ENCODE peak calls at places on chromosomes 5 and 9, in seven cellular contexts. X is esophagus squamous epithelium; T is mesendoderm; W is PC-9; P is CD8-positive, alpha-beta T cell; K is sigmoid colon; Q is lower lobe of right lung. H is an unnamed sample.
A peak's percentile ranks its signal among the peaks of the same experiment; 100 is the strongest.

GRCh38 chr5:79959407-79959806 is 31.7 kb downstream of the MTX3 start:
- DNase-seq in W (no peak), K (no peak), T (no peak), P (no peak), Q (no peak), X (no peak), H (no peak)

GRCh38 chr5:142182840-142183239 is 74.3 kb downstream of the NDFIP1 start:
- DNase-seq in K (peak; percentile 24), P (no peak), X (no peak), T (no peak), W (no peak), Q (no peak), H (no peak)

GRCh38 chr9:129487658-129488483 is 133.0 kb downstream of the C9orf50 start:
- DNase-seq in X (no peak), P (no peak), Q (peak; percentile 71), K (peak; percentile 91), T (no peak), W (no peak), H (peak; percentile 51)

GRCh38 chr5:137573376-137573775 is 74.2 kb upstream of the SPOCK1 start:
- DNase-seq in P (no peak), X (no peak), K (no peak), T (no peak), Q (no peak), W (no peak), H (no peak)

GRCh38 chr5:61866930-61867329 is 439.1 kb upstream of the KIF2A start:
- DNase-seq in Q (no peak), K (no peak), X (no peak), P (no peak), T (no peak), W (no peak), H (no peak)

GRCh38 chr5:100901851-100902341 is 1.2 kb downstream of the ST8SIA4 start:
- DNase-seq in K (peak; percentile 60), X (peak; percentile 9), W (peak; percentile 9), T (peak; percentile 84), P (peak; percentile 64), Q (peak; percentile 52), H (no peak)

GRCh38 chr9:118230319-118230718 is 526.1 kb downstream of the TLR4 start:
- DNase-seq in Q (no peak), X (no peak), K (no peak), T (peak; percentile 26), W (no peak), P (no peak), H (no peak)

GRCh38 chr9:96317335-96317980 is 15.5 kb upstream of the HSD17B3 start:
- DNase-seq in Q (peak; percentile 61), T (peak; percentile 72), X (no peak), P (peak; percentile 66), W (peak; percentile 34), K (peak; percentile 70), H (no peak)

GRCh38 chr9:120383999-120384924 is 195.7 kb downstream of the CDK5RAP2 start:
- DNase-seq in Q (no peak), T (no peak), W (no peak), X (no peak), K (peak; percentile 52), P (no peak), H (no peak)

GRCh38 chr5:177495243-177496060 is 2.0 kb downstream of the PDLIM7 start:
- DNase-seq in K (peak; percentile 95), W (peak; percentile 81), T (peak; percentile 96), P (no peak), X (no peak), Q (no peak), H (peak; percentile 76)

GRCh38 chr5:52759381-52759780 is 28.3 kb upstream of the ITGA1 start:
- DNase-seq in W (no peak), X (no peak), K (no peak), T (no peak), Q (no peak), P (no peak), H (no peak)

GRCh38 chr9:136572003-136572595 is 26.3 kb upstream of the NOTCH1 start:
- DNase-seq in T (peak; percentile 99), W (peak; percentile 92), Q (no peak), X (no peak), K (no peak), P (no peak), H (no peak)

GRCh38 chr5:172123269-172123692 is 64.7 kb downstream of the STK10 start:
- DNase-seq in X (no peak), Q (no peak), P (no peak), W (peak; percentile 24), T (peak; percentile 72), K (no peak), H (no peak)
- H3K36me3 ChIP-seq in X (peaks cover 19% of the 10 kb centered on the region), Q (peaks cover 17% of the 10 kb centered on the region), P (peaks cover 47% of the 10 kb centered on the region), W (no peaks in the 10 kb centered on the region), T (no peaks in the 10 kb centered on the region), K (no peaks in the 10 kb centered on the region), H (no peaks in the 10 kb centered on the region)

DNA sequence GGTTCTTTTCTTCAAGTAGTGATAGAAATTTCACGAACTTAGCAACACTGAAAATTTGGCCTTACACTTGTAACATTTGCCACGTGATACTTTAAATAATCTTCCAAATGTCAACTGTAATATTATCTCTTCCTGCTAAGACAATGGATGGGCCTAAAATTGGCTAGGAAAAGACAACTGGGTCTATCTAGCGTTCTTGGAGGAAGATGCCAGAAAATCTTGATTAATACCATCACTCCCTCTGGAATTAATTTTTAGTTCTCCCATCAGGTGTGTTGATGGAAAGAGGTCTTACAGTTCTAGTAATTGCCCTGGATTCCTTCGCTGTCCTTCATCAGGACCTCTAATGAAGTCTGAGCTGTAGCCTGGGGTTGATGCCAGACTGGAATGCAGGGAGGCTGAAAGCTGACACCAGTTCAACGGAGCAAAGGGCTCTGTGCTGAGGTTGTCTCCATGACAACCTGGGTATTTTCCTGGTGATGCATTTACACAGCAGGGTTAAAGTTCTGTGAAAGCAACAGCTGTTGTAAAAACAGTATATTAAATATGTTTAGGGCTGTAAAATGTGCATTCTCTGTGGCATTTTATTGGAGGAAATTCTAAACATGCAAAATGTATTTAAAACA is 92.3 kb downstream of the GAS1 start:
- DNase-seq in K (no peak), Q (no peak), X (no peak), W (peak; percentile 8), T (peak; percentile 97), P (no peak), H (no peak)
- H3K4me1 ChIP-seq in K (no peaks in the 10 kb centered on the region), Q (no peaks in the 10 kb centered on the region), X (no peaks in the 10 kb centered on the region), W (peaks cover 4% of the 10 kb centered on the region), T (no peaks in the 10 kb centered on the region), P (no peaks in the 10 kb centered on the region), H (no peaks in the 10 kb centered on the region)

DNA sequence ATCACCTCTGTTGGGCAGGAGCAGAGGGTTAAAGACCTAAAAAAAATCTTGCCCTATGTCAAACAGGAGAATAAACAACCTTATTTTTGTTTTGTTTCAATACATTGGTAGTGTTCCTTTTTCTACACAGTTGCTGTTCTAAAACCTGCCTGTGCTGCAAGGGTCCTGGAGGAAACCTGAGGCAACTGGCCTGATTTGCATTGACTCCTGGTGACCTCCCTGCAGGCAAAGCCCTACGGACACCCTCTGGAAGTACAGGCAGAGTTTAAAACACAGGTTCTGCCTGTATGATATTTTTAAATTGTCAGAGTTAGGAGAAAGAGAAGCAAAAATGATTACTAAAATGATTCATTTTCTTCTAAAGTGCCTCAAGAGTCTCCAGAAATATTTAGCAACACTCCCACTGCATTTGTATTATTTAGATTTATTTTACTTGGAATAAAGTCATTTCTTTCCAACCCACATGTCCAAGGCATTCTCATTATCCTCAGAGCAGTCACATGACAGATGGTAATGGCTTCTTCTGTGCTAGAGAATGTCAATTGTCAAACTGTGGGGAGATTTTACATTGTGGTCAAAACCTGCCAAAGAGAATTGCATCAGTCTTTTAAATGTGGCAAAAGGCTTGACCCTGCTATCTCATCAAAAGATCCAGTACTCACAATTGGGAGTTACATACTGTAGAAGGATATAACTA is 559.6 kb downstream of the CETN3 start:
- DNase-seq in X (no peak), Q (no peak), W (no peak), T (peak; percentile 45), P (no peak), K (no peak), H (no peak)
- H3K27ac ChIP-seq in X (no peak overlapping the region), Q (no peak overlapping the region), W (no peak overlapping the region), T (no peak overlapping the region), P (no peak overlapping the region), K (no peak overlapping the region), H (no peak overlapping the region)

GRCh38 chr9:734831-735511 is 106.5 kb upstream of the DMRT1 start:
- DNase-seq in W (no peak), P (no peak), Q (no peak), K (peak; percentile 84), X (no peak), T (no peak), H (no peak)
- H3K36me3 ChIP-seq in W (no peaks in the 10 kb centered on the region), P (peaks cover 3% of the 10 kb centered on the region), Q (peaks cover 35% of the 10 kb centered on the region), K (peaks cover 28% of the 10 kb centered on the region), X (peaks cover 96% of the 10 kb centered on the region), T (peaks cover 7% of the 10 kb centered on the region), H (peaks cover 63% of the 10 kb centered on the region)

GRCh38 chr9:134320195-134320885 is 5.9 kb upstream of the RXRA start:
- DNase-seq in X (no peak), Q (peak; percentile 39), P (peak; percentile 32), T (peak; percentile 37), K (peak; percentile 54), W (no peak), H (no peak)
- H3K4me1 ChIP-seq in X (peaks cover 15% of the 10 kb centered on the region), Q (peaks cover 14% of the 10 kb centered on the region), P (peaks cover 5% of the 10 kb centered on the region), T (peaks cover 1% of the 10 kb centered on the region), K (peaks cover 53% of the 10 kb centered on the region), W (peaks cover 8% of the 10 kb centered on the region), H (peaks cover 42% of the 10 kb centered on the region)

GRCh38 chr9:133991211-133991921 is 758 bp downstream of the VAV2 start:
- DNase-seq in W (peak; percentile 37), Q (peak; percentile 51), X (no peak), K (peak; percentile 69), P (no peak), T (peak; percentile 19), H (no peak)

GRCh38 chr9:133991964-133992779 is at the start of gene VAV2:
- DNase-seq in K (peak; percentile 84), Q (peak; percentile 83), P (peak; percentile 30), T (peak; percentile 65), X (no peak), W (peak; percentile 79), H (no peak)

GRCh38 chr9:133994359-133995011 is 2.4 kb upstream of the VAV2 start:
- DNase-seq in K (peak; percentile 87), P (peak; percentile 81), X (no peak), W (peak; percentile 85), Q (peak; percentile 83), T (peak; percentile 77), H (peak; percentile 45)

GRCh38 chr9:133993635-133994253 is 1.6 kb upstream of the VAV2 start:
- DNase-seq in P (no peak), X (no peak), W (no peak), Q (no peak), T (no peak), K (no peak), H (no peak)

GRCh38 chr9:133992780-133993634 is 883 bp upstream of the VAV2 start:
- DNase-seq in W (peak; percentile 82), K (peak; percentile 96), Q (peak; percentile 84), P (peak; percentile 77), X (peak; percentile 35), T (peak; percentile 75), H (peak; percentile 68)
- H3K27ac ChIP-seq in W (peak overlapping the region; percentile 65), K (peak overlapping the region; percentile 89), Q (peak overlapping the region; percentile 90), P (no peak overlapping the region), X (peak overlapping the region; percentile 85), T (peak overlapping the region; percentile 42), H (peak overlapping the region; percentile 85)

GRCh38 chr5:173954671-173955605 is 34.0 kb upstream of the C5orf47 start:
- DNase-seq in X (no peak), P (no peak), W (no peak), Q (no peak), K (peak; percentile 74), T (no peak), H (no peak)
- H3K36me3 ChIP-seq in X (peaks cover 85% of the 10 kb centered on the region), P (peaks cover 37% of the 10 kb centered on the region), W (peaks cover 6% of the 10 kb centered on the region), Q (peaks cover 90% of the 10 kb centered on the region), K (peaks cover 31% of the 10 kb centered on the region), T (no peaks in the 10 kb centered on the region), H (peaks cover 54% of the 10 kb centered on the region)

GRCh38 chr5:112907166-112907611 is 14.8 kb downstream of the REEP5 start:
- DNase-seq in Q (no peak), X (no peak), P (no peak), T (no peak), W (no peak), K (no peak), H (no peak)
- H3K4me1 ChIP-seq in Q (peaks cover 6% of the 10 kb centered on the region), X (no peaks in the 10 kb centered on the region), P (no peaks in the 10 kb centered on the region), T (no peaks in the 10 kb centered on the region), W (no peaks in the 10 kb centered on the region), K (peaks cover 7% of the 10 kb centered on the region), H (peaks cover 7% of the 10 kb centered on the region)